ENCODE peak calls at places on chromosomes 6 and 20, in six cellular contexts. One of them, this sample, is unnamed.

GRCh38 chr20:2865101-2865500 is 8.2 kb upstream of the PTPRA start:
- DNase-seq in psoas muscle: no peak
- DNase-seq in cardiac muscle cell: no peak
- DNase-seq in heart left ventricle: no peak
- DNase-seq in fibroblast of the aortic adventitia: no peak
- DNase-seq in upper lobe of right lung: no peak
- DNase-seq in this sample: no peak

GRCh38 chr6:102197211-102197610 is 803.7 kb downstream of the GRIK2 start:
- DNase-seq in heart left ventricle: no peak
- DNase-seq in fibroblast of the aortic adventitia: no peak
- DNase-seq in upper lobe of right lung: no peak
- DNase-seq in cardiac muscle cell: no peak
- DNase-seq in psoas muscle: no peak
- DNase-seq in this sample: no peak

GRCh38 chr6:31871068-31871659 is 7.6 kb downstream of the SLC44A4 start:
- DNase-seq in upper lobe of right lung: no peak
- DNase-seq in fibroblast of the aortic adventitia: peak; percentile 19
- DNase-seq in heart left ventricle: no peak
- DNase-seq in cardiac muscle cell: peak; percentile 31
- DNase-seq in psoas muscle: no peak
- DNase-seq in this sample: no peak

GRCh38 chr6:5425797-5426196 is 164.5 kb downstream of the FARS2 start:
- DNase-seq in cardiac muscle cell: no peak
- DNase-seq in heart left ventricle: no peak
- DNase-seq in fibroblast of the aortic adventitia: no peak
- DNase-seq in upper lobe of right lung: no peak
- DNase-seq in psoas muscle: no peak
- DNase-seq in this sample: no peak

GRCh38 chr20:57261488-57262243 is 4.8 kb downstream of the BMP7 start:
- DNase-seq in upper lobe of right lung: no peak
- DNase-seq in fibroblast of the aortic adventitia: no peak
- DNase-seq in cardiac muscle cell: no peak
- DNase-seq in heart left ventricle: no peak
- DNase-seq in psoas muscle: no peak
- DNase-seq in this sample: no peak

GRCh38 chr20:25532015-25532751 is 53.1 kb downstream of the NINL start:
- DNase-seq in fibroblast of the aortic adventitia: peak; percentile 19
- DNase-seq in upper lobe of right lung: no peak
- DNase-seq in psoas muscle: no peak
- DNase-seq in heart left ventricle: no peak
- DNase-seq in cardiac muscle cell: no peak
- DNase-seq in this sample: peak; percentile 25

GRCh38 chr6:18598865-18599264 is 211.7 kb downstream of the RNF144B start:
- DNase-seq in upper lobe of right lung: no peak
- DNase-seq in heart left ventricle: no peak
- DNase-seq in cardiac muscle cell: no peak
- DNase-seq in psoas muscle: no peak
- DNase-seq in fibroblast of the aortic adventitia: no peak
- DNase-seq in this sample: no peak

GRCh38 chr20:50508171-50508761 is 1.9 kb upstream of the PTPN1 start:
- DNase-seq in psoas muscle: no peak
- DNase-seq in fibroblast of the aortic adventitia: no peak
- DNase-seq in upper lobe of right lung: no peak
- DNase-seq in cardiac muscle cell: no peak
- DNase-seq in heart left ventricle: no peak
- DNase-seq in this sample: no peak

GRCh38 chr20:22578221-22579118 is 5.9 kb downstream of the FOXA2 start:
- DNase-seq in psoas muscle: no peak
- DNase-seq in heart left ventricle: no peak
- DNase-seq in fibroblast of the aortic adventitia: no peak
- DNase-seq in upper lobe of right lung: peak; percentile 85
- DNase-seq in cardiac muscle cell: no peak
- DNase-seq in this sample: no peak

GRCh38 chr6:131764350-131764749 is 43.5 kb upstream of the ENPP1 start:
- DNase-seq in heart left ventricle: no peak
- DNase-seq in cardiac muscle cell: peak; percentile 53
- DNase-seq in fibroblast of the aortic adventitia: no peak
- DNase-seq in psoas muscle: no peak
- DNase-seq in upper lobe of right lung: no peak
- DNase-seq in this sample: no peak

GRCh38 chr6:164417537-164417936 is 891.9 kb downstream of the C6orf118 start:
- DNase-seq in fibroblast of the aortic adventitia: no peak
- DNase-seq in cardiac muscle cell: no peak
- DNase-seq in upper lobe of right lung: no peak
- DNase-seq in heart left ventricle: no peak
- DNase-seq in psoas muscle: no peak
- DNase-seq in this sample: no peak

GRCh38 chr6:122180132-122180531 is 219.3 kb upstream of the HSF2 start:
- DNase-seq in heart left ventricle: no peak
- DNase-seq in fibroblast of the aortic adventitia: peak; percentile 40
- DNase-seq in upper lobe of right lung: no peak
- DNase-seq in psoas muscle: no peak
- DNase-seq in cardiac muscle cell: peak; percentile 4
- DNase-seq in this sample: no peak
- TF ChIP-seq CTCF in heart left ventricle: peak; percentile 26
- TF ChIP-seq CTCF in fibroblast of the aortic adventitia: peak; percentile 33
- TF ChIP-seq CTCF in upper lobe of right lung: peak; percentile 22
- TF ChIP-seq CTCF in psoas muscle: peak; percentile 19
- TF ChIP-seq CTCF in cardiac muscle cell: no peak
- TF ChIP-seq CTCF in this sample: peak; percentile 25

GRCh38 chr6:4017058-4017457 is 61.9 kb downstream of the FAM217A start:
- DNase-seq in cardiac muscle cell: no peak
- DNase-seq in heart left ventricle: no peak
- DNase-seq in psoas muscle: no peak
- DNase-seq in fibroblast of the aortic adventitia: no peak
- DNase-seq in upper lobe of right lung: no peak
- DNase-seq in this sample: no peak

GRCh38 chr6:4020822-4021132 is 58.2 kb downstream of the FAM217A start:
- DNase-seq in heart left ventricle: no peak
- DNase-seq in cardiac muscle cell: no peak
- DNase-seq in fibroblast of the aortic adventitia: no peak
- DNase-seq in psoas muscle: no peak
- DNase-seq in upper lobe of right lung: no peak
- DNase-seq in this sample: no peak

GRCh38 chr6:4021133-4021861 is 57.6 kb downstream of the FAM217A start:
- DNase-seq in psoas muscle: peak; percentile 97
- DNase-seq in heart left ventricle: peak; percentile 97
- DNase-seq in cardiac muscle cell: peak; percentile 98
- DNase-seq in upper lobe of right lung: peak; percentile 98
- DNase-seq in fibroblast of the aortic adventitia: peak; percentile 96
- DNase-seq in this sample: peak; percentile 88

GRCh38 chr6:4017847-4018193 is 61.1 kb downstream of the FAM217A start:
- DNase-seq in fibroblast of the aortic adventitia: peak; percentile 51
- DNase-seq in upper lobe of right lung: no peak
- DNase-seq in cardiac muscle cell: peak; percentile 46
- DNase-seq in psoas muscle: no peak
- DNase-seq in heart left ventricle: no peak
- DNase-seq in this sample: no peak

GRCh38 chr6:4018194-4019111 is 60.5 kb downstream of the FAM217A start:
- DNase-seq in heart left ventricle: peak; percentile 97
- DNase-seq in upper lobe of right lung: peak; percentile 98
- DNase-seq in psoas muscle: peak; percentile 98
- DNase-seq in cardiac muscle cell: peak; percentile 97
- DNase-seq in fibroblast of the aortic adventitia: peak; percentile 94
- DNase-seq in this sample: peak; percentile 92
- TF ChIP-seq CTCF in heart left ventricle: peak; percentile 51
- TF ChIP-seq CTCF in upper lobe of right lung: peak; percentile 36
- TF ChIP-seq CTCF in psoas muscle: peak; percentile 45
- TF ChIP-seq CTCF in cardiac muscle cell: peak; percentile 47
- TF ChIP-seq CTCF in fibroblast of the aortic adventitia: peak; percentile 53
- TF ChIP-seq CTCF in this sample: peak; percentile 61

GRCh38 chr6:24547243-24547642 is 52.5 kb downstream of the ALDH5A1 start:
- DNase-seq in fibroblast of the aortic adventitia: no peak
- DNase-seq in cardiac muscle cell: peak; percentile 8
- DNase-seq in upper lobe of right lung: no peak
- DNase-seq in heart left ventricle: no peak
- DNase-seq in psoas muscle: no peak
- DNase-seq in this sample: no peak
- TF ChIP-seq CTCF in fibroblast of the aortic adventitia: no peak
- TF ChIP-seq CTCF in cardiac muscle cell: no peak
- TF ChIP-seq CTCF in upper lobe of right lung: no peak
- TF ChIP-seq CTCF in heart left ventricle: no peak
- TF ChIP-seq CTCF in psoas muscle: no peak
- TF ChIP-seq CTCF in this sample: no peak

GRCh38 chr6:159969921-159970320 is 1.0 kb downstream of the IGF2R start:
- DNase-seq in cardiac muscle cell: peak; percentile 73
- DNase-seq in upper lobe of right lung: no peak
- DNase-seq in psoas muscle: no peak
- DNase-seq in heart left ventricle: peak; percentile 59
- DNase-seq in fibroblast of the aortic adventitia: peak; percentile 81
- DNase-seq in this sample: peak; percentile 45

GRCh38 chr6:159970659-159971063 is 1.8 kb downstream of the IGF2R start:
- DNase-seq in heart left ventricle: no peak
- DNase-seq in fibroblast of the aortic adventitia: no peak
- DNase-seq in cardiac muscle cell: no peak
- DNase-seq in psoas muscle: no peak
- DNase-seq in upper lobe of right lung: no peak
- DNase-seq in this sample: no peak

GRCh38 chr6:159969204-159969912 is 476 bp downstream of the IGF2R start:
- DNase-seq in upper lobe of right lung: peak; percentile 82
- DNase-seq in psoas muscle: peak; percentile 76
- DNase-seq in cardiac muscle cell: peak; percentile 49
- DNase-seq in fibroblast of the aortic adventitia: no peak
- DNase-seq in heart left ventricle: peak; percentile 51
- DNase-seq in this sample: peak; percentile 44

GRCh38 chr6:159966981-159967380 is 1.9 kb upstream of the IGF2R start:
- DNase-seq in fibroblast of the aortic adventitia: peak; percentile 50
- DNase-seq in cardiac muscle cell: no peak
- DNase-seq in heart left ventricle: no peak
- DNase-seq in psoas muscle: no peak
- DNase-seq in upper lobe of right lung: no peak
- DNase-seq in this sample: no peak

GRCh38 chr6:159968295-159969203 is at the start of gene IGF2R:
- DNase-seq in cardiac muscle cell: peak; percentile 90
- DNase-seq in psoas muscle: peak; percentile 97
- DNase-seq in upper lobe of right lung: peak; percentile 97
- DNase-seq in heart left ventricle: peak; percentile 95
- DNase-seq in fibroblast of the aortic adventitia: peak; percentile 74
- DNase-seq in this sample: peak; percentile 75
- TF ChIP-seq CTCF in cardiac muscle cell: peak; percentile 23
- TF ChIP-seq CTCF in psoas muscle: no peak
- TF ChIP-seq CTCF in upper lobe of right lung: no peak
- TF ChIP-seq CTCF in heart left ventricle: no peak
- TF ChIP-seq CTCF in fibroblast of the aortic adventitia: peak; percentile 36
- TF ChIP-seq CTCF in this sample: peak; percentile 51

GRCh38 chr20:33267691-33268090 is 15.3 kb upstream of the BPIFB1 start:
- DNase-seq in fibroblast of the aortic adventitia: no peak
- DNase-seq in cardiac muscle cell: no peak
- DNase-seq in heart left ventricle: no peak
- DNase-seq in upper lobe of right lung: no peak
- DNase-seq in psoas muscle: no peak
- DNase-seq in this sample: no peak

GRCh38 chr20:33263784-33264183 is 19.2 kb upstream of the BPIFB1 start:
- DNase-seq in heart left ventricle: no peak
- DNase-seq in upper lobe of right lung: no peak
- DNase-seq in psoas muscle: no peak
- DNase-seq in cardiac muscle cell: no peak
- DNase-seq in fibroblast of the aortic adventitia: no peak
- DNase-seq in this sample: no peak

GRCh38 chr20:33259371-33259770 is 23.6 kb downstream of the BPIFA1 start:
- DNase-seq in cardiac muscle cell: no peak
- DNase-seq in fibroblast of the aortic adventitia: no peak
- DNase-seq in upper lobe of right lung: no peak
- DNase-seq in heart left ventricle: no peak
- DNase-seq in psoas muscle: no peak
- DNase-seq in this sample: no peak

GRCh38 chr20:33261465-33261864 is 21.5 kb upstream of the BPIFB1 start:
- DNase-seq in cardiac muscle cell: no peak
- DNase-seq in psoas muscle: no peak
- DNase-seq in fibroblast of the aortic adventitia: no peak
- DNase-seq in upper lobe of right lung: no peak
- DNase-seq in heart left ventricle: no peak
- DNase-seq in this sample: no peak

GRCh38 chr20:33262658-33263065 is 20.4 kb upstream of the BPIFB1 start:
- DNase-seq in upper lobe of right lung: no peak
- DNase-seq in fibroblast of the aortic adventitia: peak; percentile 70
- DNase-seq in psoas muscle: no peak
- DNase-seq in heart left ventricle: no peak
- DNase-seq in cardiac muscle cell: peak; percentile 81
- DNase-seq in this sample: peak; percentile 55
- TF ChIP-seq CTCF in upper lobe of right lung: peak; percentile 45
- TF ChIP-seq CTCF in fibroblast of the aortic adventitia: peak; percentile 81
- TF ChIP-seq CTCF in psoas muscle: no peak
- TF ChIP-seq CTCF in heart left ventricle: peak; percentile 11
- TF ChIP-seq CTCF in cardiac muscle cell: peak; percentile 89
- TF ChIP-seq CTCF in this sample: peak; percentile 78

GRCh38 chr6:29414588-29414987 is at the start of gene OR12D1:
- DNase-seq in upper lobe of right lung: no peak
- DNase-seq in cardiac muscle cell: no peak
- DNase-seq in psoas muscle: no peak
- DNase-seq in heart left ventricle: no peak
- DNase-seq in fibroblast of the aortic adventitia: no peak
- DNase-seq in this sample: no peak
- TF ChIP-seq CTCF in upper lobe of right lung: no peak
- TF ChIP-seq CTCF in cardiac muscle cell: no peak
- TF ChIP-seq CTCF in psoas muscle: no peak
- TF ChIP-seq CTCF in heart left ventricle: no peak
- TF ChIP-seq CTCF in fibroblast of the aortic adventitia: no peak
- TF ChIP-seq CTCF in this sample: peak; percentile 29

GRCh38 chr6:42175860-42176259 is 2.7 kb downstream of the GUCA1A start:
- DNase-seq in heart left ventricle: no peak
- DNase-seq in cardiac muscle cell: no peak
- DNase-seq in psoas muscle: no peak
- DNase-seq in fibroblast of the aortic adventitia: no peak
- DNase-seq in upper lobe of right lung: no peak
- DNase-seq in this sample: no peak
- TF ChIP-seq CTCF in heart left ventricle: no peak
- TF ChIP-seq CTCF in cardiac muscle cell: peak; percentile 30
- TF ChIP-seq CTCF in psoas muscle: no peak
- TF ChIP-seq CTCF in fibroblast of the aortic adventitia: peak; percentile 20
- TF ChIP-seq CTCF in upper lobe of right lung: no peak
- TF ChIP-seq CTCF in this sample: no peak

GRCh38 chr20:46151936-46152335 is 33.8 kb downstream of the CD40 start:
- DNase-seq in psoas muscle: no peak
- DNase-seq in fibroblast of the aortic adventitia: no peak
- DNase-seq in cardiac muscle cell: no peak
- DNase-seq in upper lobe of right lung: no peak
- DNase-seq in heart left ventricle: no peak
- DNase-seq in this sample: no peak
- TF ChIP-seq CTCF in psoas muscle: peak; percentile 18
- TF ChIP-seq CTCF in fibroblast of the aortic adventitia: peak; percentile 28
- TF ChIP-seq CTCF in cardiac muscle cell: peak; percentile 27
- TF ChIP-seq CTCF in upper lobe of right lung: peak; percentile 29
- TF ChIP-seq CTCF in heart left ventricle: no peak
- TF ChIP-seq CTCF in this sample: peak; percentile 47

This sample was measured in neural crest cell.